ENCODE peak calls at places on chromosome 4, in nine cellular contexts. One of them, this sample, is unnamed.

GRCh38 chr4:37631551-37631950 is 54.6 kb downstream of the RELL1 start:
- DNase-seq in activated effector memory CD4-positive, alpha-beta T cell treated with Interleukin-2 at 50 U/mL for 16 hours: no peak
- DNase-seq in cerebellar cortex: no peak
- DNase-seq in effector memory CD4-positive, alpha-beta T cell: no peak
- DNase-seq in activated T-helper 1 cell treated with Interleukin-2 at 50 U/mL for 16 hours: no peak
- DNase-seq in RPMI7951: no peak
- DNase-seq in effector CD4-positive, alpha-beta T cell: no peak
- DNase-seq in NCI-H1436: no peak
- DNase-seq in heart left ventricle: peak
- DNase-seq in this sample: peak

GRCh38 chr4:183082053-183082452 is 17.0 kb upstream of the WWC2 start:
- DNase-seq in activated effector memory CD4-positive, alpha-beta T cell treated with Interleukin-2 at 50 U/mL for 16 hours: no peak
- DNase-seq in cerebellar cortex: no peak
- DNase-seq in effector memory CD4-positive, alpha-beta T cell: no peak
- DNase-seq in activated T-helper 1 cell treated with Interleukin-2 at 50 U/mL for 16 hours: no peak
- DNase-seq in RPMI7951: no peak
- DNase-seq in effector CD4-positive, alpha-beta T cell: no peak
- DNase-seq in NCI-H1436: no peak
- DNase-seq in heart left ventricle: no peak
- DNase-seq in this sample: no peak

GRCh38 chr4:139609647-139610046 is 53.6 kb upstream of the SETD7 start:
- DNase-seq in activated effector memory CD4-positive, alpha-beta T cell treated with Interleukin-2 at 50 U/mL for 16 hours: no peak
- DNase-seq in cerebellar cortex: no peak
- DNase-seq in effector memory CD4-positive, alpha-beta T cell: no peak
- DNase-seq in activated T-helper 1 cell treated with Interleukin-2 at 50 U/mL for 16 hours: no peak
- DNase-seq in RPMI7951: no peak
- DNase-seq in effector CD4-positive, alpha-beta T cell: no peak
- DNase-seq in NCI-H1436: no peak
- DNase-seq in heart left ventricle: no peak
- DNase-seq in this sample: no peak

GRCh38 chr4:38489924-38490639 is 173.9 kb upstream of the KLF3 start:
- DNase-seq in activated effector memory CD4-positive, alpha-beta T cell treated with Interleukin-2 at 50 U/mL for 16 hours: no peak
- DNase-seq in cerebellar cortex: no peak
- DNase-seq in effector memory CD4-positive, alpha-beta T cell: no peak
- DNase-seq in activated T-helper 1 cell treated with Interleukin-2 at 50 U/mL for 16 hours: no peak
- DNase-seq in RPMI7951: peak
- DNase-seq in effector CD4-positive, alpha-beta T cell: no peak
- DNase-seq in NCI-H1436: no peak
- DNase-seq in heart left ventricle: no peak
- DNase-seq in this sample: no peak

GRCh38 chr4:184238072-184238743 is 20.5 kb upstream of the ENPP6 start:
- DNase-seq in activated effector memory CD4-positive, alpha-beta T cell treated with Interleukin-2 at 50 U/mL for 16 hours: no peak
- DNase-seq in cerebellar cortex: no peak
- DNase-seq in effector memory CD4-positive, alpha-beta T cell: no peak
- DNase-seq in activated T-helper 1 cell treated with Interleukin-2 at 50 U/mL for 16 hours: no peak
- DNase-seq in RPMI7951: no peak
- DNase-seq in effector CD4-positive, alpha-beta T cell: no peak
- DNase-seq in NCI-H1436: no peak
- DNase-seq in heart left ventricle: no peak
- DNase-seq in this sample: no peak

GRCh38 chr4:108561086-108561485 is 59.3 kb upstream of the RPL34 start:
- DNase-seq in activated effector memory CD4-positive, alpha-beta T cell treated with Interleukin-2 at 50 U/mL for 16 hours: no peak
- DNase-seq in cerebellar cortex: no peak
- DNase-seq in effector memory CD4-positive, alpha-beta T cell: no peak
- DNase-seq in activated T-helper 1 cell treated with Interleukin-2 at 50 U/mL for 16 hours: no peak
- DNase-seq in RPMI7951: peak
- DNase-seq in effector CD4-positive, alpha-beta T cell: no peak
- DNase-seq in NCI-H1436: no peak
- DNase-seq in heart left ventricle: no peak
- DNase-seq in this sample: no peak

GRCh38 chr4:94578195-94578594 is 126.5 kb downstream of the PDLIM5 start:
- DNase-seq in activated effector memory CD4-positive, alpha-beta T cell treated with Interleukin-2 at 50 U/mL for 16 hours: no peak
- DNase-seq in cerebellar cortex: no peak
- DNase-seq in effector memory CD4-positive, alpha-beta T cell: no peak
- DNase-seq in activated T-helper 1 cell treated with Interleukin-2 at 50 U/mL for 16 hours: no peak
- DNase-seq in RPMI7951: no peak
- DNase-seq in effector CD4-positive, alpha-beta T cell: no peak
- DNase-seq in NCI-H1436: no peak
- DNase-seq in heart left ventricle: no peak
- DNase-seq in this sample: no peak

GRCh38 chr4:51842167-51842553 is 793 bp upstream of the DCUN1D4 start:
- DNase-seq in activated effector memory CD4-positive, alpha-beta T cell treated with Interleukin-2 at 50 U/mL for 16 hours: no peak
- DNase-seq in cerebellar cortex: no peak
- DNase-seq in effector memory CD4-positive, alpha-beta T cell: no peak
- DNase-seq in activated T-helper 1 cell treated with Interleukin-2 at 50 U/mL for 16 hours: no peak
- DNase-seq in RPMI7951: no peak
- DNase-seq in effector CD4-positive, alpha-beta T cell: no peak
- DNase-seq in NCI-H1436: no peak
- DNase-seq in heart left ventricle: peak
- DNase-seq in this sample: peak

GRCh38 chr4:36385951-36386561 is 104.6 kb downstream of the DTHD1 start:
- DNase-seq in activated effector memory CD4-positive, alpha-beta T cell treated with Interleukin-2 at 50 U/mL for 16 hours: peak
- DNase-seq in cerebellar cortex: no peak
- DNase-seq in effector memory CD4-positive, alpha-beta T cell: peak
- DNase-seq in activated T-helper 1 cell treated with Interleukin-2 at 50 U/mL for 16 hours: peak
- DNase-seq in RPMI7951: no peak
- DNase-seq in effector CD4-positive, alpha-beta T cell: peak
- DNase-seq in NCI-H1436: no peak
- DNase-seq in heart left ventricle: peak
- DNase-seq in this sample: no peak

GRCh38 chr4:71202703-71203102 is 136.1 kb upstream of the SLC4A4 start:
- DNase-seq in activated effector memory CD4-positive, alpha-beta T cell treated with Interleukin-2 at 50 U/mL for 16 hours: no peak
- DNase-seq in cerebellar cortex: no peak
- DNase-seq in effector memory CD4-positive, alpha-beta T cell: no peak
- DNase-seq in activated T-helper 1 cell treated with Interleukin-2 at 50 U/mL for 16 hours: no peak
- DNase-seq in RPMI7951: no peak
- DNase-seq in effector CD4-positive, alpha-beta T cell: no peak
- DNase-seq in NCI-H1436: no peak
- DNase-seq in heart left ventricle: no peak
- DNase-seq in this sample: no peak

GRCh38 chr4:43457866-43458265 is 565.4 kb downstream of the GRXCR1 start:
- DNase-seq in activated effector memory CD4-positive, alpha-beta T cell treated with Interleukin-2 at 50 U/mL for 16 hours: no peak
- DNase-seq in cerebellar cortex: no peak
- DNase-seq in effector memory CD4-positive, alpha-beta T cell: no peak
- DNase-seq in activated T-helper 1 cell treated with Interleukin-2 at 50 U/mL for 16 hours: no peak
- DNase-seq in RPMI7951: peak
- DNase-seq in effector CD4-positive, alpha-beta T cell: no peak
- DNase-seq in NCI-H1436: no peak
- DNase-seq in heart left ventricle: no peak
- DNase-seq in this sample: no peak

GRCh38 chr4:48813984-48814383 is 16.9 kb upstream of the OCIAD1 start:
- DNase-seq in activated effector memory CD4-positive, alpha-beta T cell treated with Interleukin-2 at 50 U/mL for 16 hours: no peak
- DNase-seq in cerebellar cortex: no peak
- DNase-seq in effector memory CD4-positive, alpha-beta T cell: no peak
- DNase-seq in activated T-helper 1 cell treated with Interleukin-2 at 50 U/mL for 16 hours: no peak
- DNase-seq in RPMI7951: no peak
- DNase-seq in effector CD4-positive, alpha-beta T cell: no peak
- DNase-seq in NCI-H1436: peak
- DNase-seq in heart left ventricle: no peak
- DNase-seq in this sample: no peak

GRCh38 chr4:156939801-156940200 is 31.8 kb downstream of the PDGFC start:
- DNase-seq in activated effector memory CD4-positive, alpha-beta T cell treated with Interleukin-2 at 50 U/mL for 16 hours: no peak
- DNase-seq in cerebellar cortex: no peak
- DNase-seq in effector memory CD4-positive, alpha-beta T cell: no peak
- DNase-seq in activated T-helper 1 cell treated with Interleukin-2 at 50 U/mL for 16 hours: no peak
- DNase-seq in RPMI7951: no peak
- DNase-seq in effector CD4-positive, alpha-beta T cell: no peak
- DNase-seq in NCI-H1436: no peak
- DNase-seq in heart left ventricle: no peak
- DNase-seq in this sample: no peak

GRCh38 chr4:837772-838171 is 11.8 kb upstream of the CPLX1 start:
- DNase-seq in activated effector memory CD4-positive, alpha-beta T cell treated with Interleukin-2 at 50 U/mL for 16 hours: no peak
- DNase-seq in cerebellar cortex: no peak
- DNase-seq in effector memory CD4-positive, alpha-beta T cell: no peak
- DNase-seq in activated T-helper 1 cell treated with Interleukin-2 at 50 U/mL for 16 hours: no peak
- DNase-seq in RPMI7951: no peak
- DNase-seq in effector CD4-positive, alpha-beta T cell: no peak
- DNase-seq in NCI-H1436: no peak
- DNase-seq in heart left ventricle: no peak
- DNase-seq in this sample: no peak

GRCh38 chr4:101604976-101605375 is 185.6 kb upstream of the BANK1 start:
- DNase-seq in activated effector memory CD4-positive, alpha-beta T cell treated with Interleukin-2 at 50 U/mL for 16 hours: no peak
- DNase-seq in cerebellar cortex: peak
- DNase-seq in effector memory CD4-positive, alpha-beta T cell: no peak
- DNase-seq in activated T-helper 1 cell treated with Interleukin-2 at 50 U/mL for 16 hours: no peak
- DNase-seq in RPMI7951: peak
- DNase-seq in effector CD4-positive, alpha-beta T cell: no peak
- DNase-seq in NCI-H1436: no peak
- DNase-seq in heart left ventricle: no peak
- DNase-seq in this sample: no peak

GRCh38 chr4:117801756-117802155 is 232.5 kb upstream of the NDST3 start:
- DNase-seq in activated effector memory CD4-positive, alpha-beta T cell treated with Interleukin-2 at 50 U/mL for 16 hours: no peak
- DNase-seq in cerebellar cortex: no peak
- DNase-seq in effector memory CD4-positive, alpha-beta T cell: no peak
- DNase-seq in activated T-helper 1 cell treated with Interleukin-2 at 50 U/mL for 16 hours: no peak
- DNase-seq in RPMI7951: no peak
- DNase-seq in effector CD4-positive, alpha-beta T cell: no peak
- DNase-seq in NCI-H1436: no peak
- DNase-seq in heart left ventricle: no peak
- DNase-seq in this sample: no peak

GRCh38 chr4:54095110-54095800 is 4.7 kb upstream of the GSX2 start:
- DNase-seq in activated effector memory CD4-positive, alpha-beta T cell treated with Interleukin-2 at 50 U/mL for 16 hours: no peak
- DNase-seq in cerebellar cortex: no peak
- DNase-seq in effector memory CD4-positive, alpha-beta T cell: no peak
- DNase-seq in activated T-helper 1 cell treated with Interleukin-2 at 50 U/mL for 16 hours: no peak
- DNase-seq in RPMI7951: no peak
- DNase-seq in effector CD4-positive, alpha-beta T cell: no peak
- DNase-seq in NCI-H1436: no peak
- DNase-seq in heart left ventricle: no peak
- DNase-seq in this sample: no peak

GRCh38 chr4:26748805-26749204 is 111.8 kb upstream of the STIM2 start:
- DNase-seq in activated effector memory CD4-positive, alpha-beta T cell treated with Interleukin-2 at 50 U/mL for 16 hours: no peak
- DNase-seq in cerebellar cortex: no peak
- DNase-seq in effector memory CD4-positive, alpha-beta T cell: no peak
- DNase-seq in activated T-helper 1 cell treated with Interleukin-2 at 50 U/mL for 16 hours: no peak
- DNase-seq in RPMI7951: no peak
- DNase-seq in effector CD4-positive, alpha-beta T cell: no peak
- DNase-seq in NCI-H1436: no peak
- DNase-seq in heart left ventricle: no peak
- DNase-seq in this sample: no peak

GRCh38 chr4:5220028-5220427 is 168.7 kb downstream of the STK32B start:
- DNase-seq in activated effector memory CD4-positive, alpha-beta T cell treated with Interleukin-2 at 50 U/mL for 16 hours: no peak
- DNase-seq in cerebellar cortex: no peak
- DNase-seq in effector memory CD4-positive, alpha-beta T cell: no peak
- DNase-seq in activated T-helper 1 cell treated with Interleukin-2 at 50 U/mL for 16 hours: no peak
- DNase-seq in RPMI7951: peak
- DNase-seq in effector CD4-positive, alpha-beta T cell: no peak
- DNase-seq in NCI-H1436: no peak
- DNase-seq in heart left ventricle: no peak
- DNase-seq in this sample: no peak

GRCh38 chr4:123599920-123600394 is 203.4 kb downstream of the SPRY1 start:
- DNase-seq in activated effector memory CD4-positive, alpha-beta T cell treated with Interleukin-2 at 50 U/mL for 16 hours: peak
- DNase-seq in cerebellar cortex: peak
- DNase-seq in effector memory CD4-positive, alpha-beta T cell: peak
- DNase-seq in activated T-helper 1 cell treated with Interleukin-2 at 50 U/mL for 16 hours: peak
- DNase-seq in RPMI7951: peak
- DNase-seq in effector CD4-positive, alpha-beta T cell: peak
- DNase-seq in NCI-H1436: peak
- DNase-seq in heart left ventricle: peak
- DNase-seq in this sample: peak

GRCh38 chr4:94559351-94559806 is 107.6 kb downstream of the PDLIM5 start:
- DNase-seq in activated effector memory CD4-positive, alpha-beta T cell treated with Interleukin-2 at 50 U/mL for 16 hours: no peak
- DNase-seq in cerebellar cortex: no peak
- DNase-seq in effector memory CD4-positive, alpha-beta T cell: no peak
- DNase-seq in activated T-helper 1 cell treated with Interleukin-2 at 50 U/mL for 16 hours: no peak
- DNase-seq in RPMI7951: peak
- DNase-seq in effector CD4-positive, alpha-beta T cell: no peak
- DNase-seq in NCI-H1436: no peak
- DNase-seq in heart left ventricle: no peak
- DNase-seq in this sample: no peak

GRCh38 chr4:138241281-138242075 is 671 bp downstream of the SLC7A11 start:
- DNase-seq in activated effector memory CD4-positive, alpha-beta T cell treated with Interleukin-2 at 50 U/mL for 16 hours: no peak
- DNase-seq in cerebellar cortex: peak
- DNase-seq in effector memory CD4-positive, alpha-beta T cell: no peak
- DNase-seq in activated T-helper 1 cell treated with Interleukin-2 at 50 U/mL for 16 hours: no peak
- DNase-seq in RPMI7951: peak
- DNase-seq in effector CD4-positive, alpha-beta T cell: no peak
- DNase-seq in NCI-H1436: no peak
- DNase-seq in heart left ventricle: no peak
- DNase-seq in this sample: no peak

GRCh38 chr4:56465599-56466295 is 1.7 kb upstream of the SRP72 start:
- DNase-seq in activated effector memory CD4-positive, alpha-beta T cell treated with Interleukin-2 at 50 U/mL for 16 hours: no peak
- DNase-seq in cerebellar cortex: no peak
- DNase-seq in effector memory CD4-positive, alpha-beta T cell: no peak
- DNase-seq in activated T-helper 1 cell treated with Interleukin-2 at 50 U/mL for 16 hours: no peak
- DNase-seq in RPMI7951: peak
- DNase-seq in effector CD4-positive, alpha-beta T cell: no peak
- DNase-seq in NCI-H1436: no peak
- DNase-seq in heart left ventricle: no peak
- DNase-seq in this sample: no peak

GRCh38 chr4:187687701-187688100 is 307.9 kb upstream of the ZFP42 start:
- DNase-seq in activated effector memory CD4-positive, alpha-beta T cell treated with Interleukin-2 at 50 U/mL for 16 hours: no peak
- DNase-seq in cerebellar cortex: no peak
- DNase-seq in effector memory CD4-positive, alpha-beta T cell: no peak
- DNase-seq in activated T-helper 1 cell treated with Interleukin-2 at 50 U/mL for 16 hours: no peak
- DNase-seq in RPMI7951: no peak
- DNase-seq in effector CD4-positive, alpha-beta T cell: no peak
- DNase-seq in NCI-H1436: no peak
- DNase-seq in heart left ventricle: no peak
- DNase-seq in this sample: no peak

GRCh38 chr4:20253799-20254409 is 2.2 kb downstream of the SLIT2 start:
- DNase-seq in activated effector memory CD4-positive, alpha-beta T cell treated with Interleukin-2 at 50 U/mL for 16 hours: no peak
- DNase-seq in cerebellar cortex: no peak
- DNase-seq in effector memory CD4-positive, alpha-beta T cell: no peak
- DNase-seq in activated T-helper 1 cell treated with Interleukin-2 at 50 U/mL for 16 hours: no peak
- DNase-seq in RPMI7951: peak
- DNase-seq in effector CD4-positive, alpha-beta T cell: no peak
- DNase-seq in NCI-H1436: no peak
- DNase-seq in heart left ventricle: peak
- DNase-seq in this sample: peak

GRCh38 chr4:139214039-139214534 is 37.1 kb upstream of the ELF2 start:
- DNase-seq in activated effector memory CD4-positive, alpha-beta T cell treated with Interleukin-2 at 50 U/mL for 16 hours: no peak
- DNase-seq in cerebellar cortex: no peak
- DNase-seq in effector memory CD4-positive, alpha-beta T cell: no peak
- DNase-seq in activated T-helper 1 cell treated with Interleukin-2 at 50 U/mL for 16 hours: no peak
- DNase-seq in RPMI7951: peak
- DNase-seq in effector CD4-positive, alpha-beta T cell: no peak
- DNase-seq in NCI-H1436: peak
- DNase-seq in heart left ventricle: peak
- DNase-seq in this sample: peak

GRCh38 chr4:48939785-48940184 is 33.2 kb upstream of the OCIAD2 start:
- DNase-seq in activated effector memory CD4-positive, alpha-beta T cell treated with Interleukin-2 at 50 U/mL for 16 hours: no peak
- DNase-seq in cerebellar cortex: no peak
- DNase-seq in effector memory CD4-positive, alpha-beta T cell: no peak
- DNase-seq in activated T-helper 1 cell treated with Interleukin-2 at 50 U/mL for 16 hours: no peak
- DNase-seq in RPMI7951: peak
- DNase-seq in effector CD4-positive, alpha-beta T cell: no peak
- DNase-seq in NCI-H1436: no peak
- DNase-seq in heart left ventricle: no peak
- DNase-seq in this sample: peak

GRCh38 chr4:146916479-146917076 is 29.1 kb downstream of the TTC29 start:
- DNase-seq in activated effector memory CD4-positive, alpha-beta T cell treated with Interleukin-2 at 50 U/mL for 16 hours: no peak
- DNase-seq in cerebellar cortex: peak
- DNase-seq in effector memory CD4-positive, alpha-beta T cell: no peak
- DNase-seq in activated T-helper 1 cell treated with Interleukin-2 at 50 U/mL for 16 hours: no peak
- DNase-seq in RPMI7951: peak
- DNase-seq in effector CD4-positive, alpha-beta T cell: no peak
- DNase-seq in NCI-H1436: peak
- DNase-seq in heart left ventricle: no peak
- DNase-seq in this sample: no peak

GRCh38 chr4:165461176-165461835 is 82.5 kb downstream of the CPE start:
- DNase-seq in activated effector memory CD4-positive, alpha-beta T cell treated with Interleukin-2 at 50 U/mL for 16 hours: no peak
- DNase-seq in cerebellar cortex: no peak
- DNase-seq in effector memory CD4-positive, alpha-beta T cell: no peak
- DNase-seq in activated T-helper 1 cell treated with Interleukin-2 at 50 U/mL for 16 hours: no peak
- DNase-seq in RPMI7951: peak
- DNase-seq in effector CD4-positive, alpha-beta T cell: no peak
- DNase-seq in NCI-H1436: no peak
- DNase-seq in heart left ventricle: peak
- DNase-seq in this sample: no peak

GRCh38 chr4:140819621-140820020 is 63.4 kb upstream of the TBC1D9 start:
- DNase-seq in activated effector memory CD4-positive, alpha-beta T cell treated with Interleukin-2 at 50 U/mL for 16 hours: no peak
- DNase-seq in cerebellar cortex: no peak
- DNase-seq in effector memory CD4-positive, alpha-beta T cell: no peak
- DNase-seq in activated T-helper 1 cell treated with Interleukin-2 at 50 U/mL for 16 hours: no peak
- DNase-seq in RPMI7951: no peak
- DNase-seq in effector CD4-positive, alpha-beta T cell: no peak
- DNase-seq in NCI-H1436: no peak
- DNase-seq in heart left ventricle: no peak
- DNase-seq in this sample: no peak

GRCh38 chr4:53313510-53313909 is 52.4 kb downstream of the SCFD2 start:
- DNase-seq in activated effector memory CD4-positive, alpha-beta T cell treated with Interleukin-2 at 50 U/mL for 16 hours: no peak
- DNase-seq in cerebellar cortex: peak
- DNase-seq in effector memory CD4-positive, alpha-beta T cell: no peak
- DNase-seq in activated T-helper 1 cell treated with Interleukin-2 at 50 U/mL for 16 hours: no peak
- DNase-seq in RPMI7951: peak
- DNase-seq in effector CD4-positive, alpha-beta T cell: no peak
- DNase-seq in NCI-H1436: no peak
- DNase-seq in heart left ventricle: no peak
- DNase-seq in this sample: no peak

This sample was measured in heart right ventricle.